ENCODE peak calls at places on chromosomes 6 and 20, in six cellular contexts. W, Q, T, R, L and P are unnamed samples.

GRCh38 chr6:6676910-6677441 is 88.5 kb downstream of the LY86 start:
- DNase-seq in W (peak; percentile 53), Q (peak; percentile 81), T (peak; percentile 75), R (peak; percentile 75), L (no peak), P (peak; percentile 68)

GRCh38 chr20:29878777-29879442 is 1378.6 kb upstream of the DEFB115 start:
- DNase-seq in W (no peak), Q (no peak), T (no peak), R (no peak), L (peak; percentile 88), P (no peak)

GRCh38 chr6:149925974-149926777 is 3.3 kb upstream of the RAET1G start:
- DNase-seq in W (no peak), Q (peak; percentile 91), T (peak; percentile 67), R (peak; percentile 78), L (peak; percentile 94), P (peak; percentile 81)

GRCh38 chr20:49386848-49387605 is 95.4 kb downstream of the KCNB1 start:
- DNase-seq in W (no peak), Q (no peak), T (no peak), R (no peak), L (no peak), P (no peak)

GRCh38 chr6:118377711-118378414 is 170.2 kb upstream of the PLN start:
- DNase-seq in W (no peak), Q (peak; percentile 51), T (no peak), R (no peak), L (no peak), P (peak; percentile 65)

GRCh38 chr6:22041797-22042489 is 254.9 kb downstream of the PRL start:
- DNase-seq in W (no peak), Q (no peak), T (no peak), R (no peak), L (no peak), P (no peak)

GRCh38 chr20:9408422-9409300 is 105.7 kb upstream of the LAMP5 start:
- DNase-seq in W (no peak), Q (no peak), T (no peak), R (no peak), L (no peak), P (no peak)

GRCh38 chr6:96562886-96563285 is at the start of gene FHL5:
- DNase-seq in W (no peak), Q (no peak), T (no peak), R (no peak), L (no peak), P (no peak)

GRCh38 chr20:49870261-49870660 is 45.1 kb downstream of the SPATA2 start:
- DNase-seq in W (no peak), Q (no peak), T (no peak), R (no peak), L (no peak), P (no peak)

GRCh38 chr6:16704706-16705402 is 56.4 kb downstream of the ATXN1 start:
- DNase-seq in W (no peak), Q (no peak), T (no peak), R (no peak), L (no peak), P (no peak)

GRCh38 chr20:1941226-1941625 is 46.0 kb downstream of the SIRPA start:
- DNase-seq in W (no peak), Q (no peak), T (no peak), R (no peak), L (no peak), P (no peak)

GRCh38 chr20:36062799-36063198 is 91.7 kb upstream of the EPB41L1 start:
- DNase-seq in W (no peak), Q (no peak), T (no peak), R (peak; percentile 62), L (no peak), P (no peak)

GRCh38 chr6:26486358-26486757 is 13.7 kb upstream of the BTN1A1 start:
- DNase-seq in W (no peak), Q (no peak), T (no peak), R (no peak), L (no peak), P (no peak)

GRCh38 chr20:4607287-4607713 is 114.4 kb upstream of the PRND start:
- DNase-seq in W (no peak), Q (peak; percentile 64), T (peak; percentile 69), R (peak; percentile 64), L (no peak), P (no peak)

GRCh38 chr6:87971605-87972262 is 75.9 kb upstream of the SPACA1 start:
- DNase-seq in W (no peak), Q (no peak), T (no peak), R (no peak), L (no peak), P (no peak)

GRCh38 chr6:152270301-152270925 is 366.7 kb downstream of the SYNE1 start:
- DNase-seq in W (no peak), Q (no peak), T (no peak), R (no peak), L (no peak), P (no peak)

GRCh38 chr6:80214436-80215022 is 108.1 kb downstream of the BCKDHB start:
- DNase-seq in W (peak; percentile 8), Q (peak; percentile 37), T (peak; percentile 9), R (peak; percentile 9), L (no peak), P (no peak)

GRCh38 chr6:21780144-21780543 is 186.6 kb downstream of the SOX4 start:
- DNase-seq in W (no peak), Q (no peak), T (no peak), R (no peak), L (no peak), P (no peak)

GRCh38 chr6:161369339-161369738 is 95.5 kb upstream of the AGPAT4 start:
- DNase-seq in W (no peak), Q (no peak), T (no peak), R (no peak), L (no peak), P (no peak)

GRCh38 chr6:17962436-17963031 is 24.9 kb downstream of the KIF13A start:
- DNase-seq in W (no peak), Q (peak; percentile 83), T (no peak), R (peak; percentile 97), L (no peak), P (peak; percentile 84)

GRCh38 chr20:19993937-19994667 is 23.1 kb upstream of the NAA20 start:
- DNase-seq in W (no peak), Q (peak; percentile 60), T (no peak), R (no peak), L (no peak), P (peak; percentile 57)

GRCh38 chr20:50189681-50190250 is 864 bp upstream of the CEBPB start:
- DNase-seq in W (no peak), Q (no peak), T (no peak), R (peak; percentile 65), L (peak; percentile 92), P (peak; percentile 62)

GRCh38 chr20:45944151-45944964 is 9.9 kb downstream of the PCIF1 start:
- DNase-seq in W (no peak), Q (no peak), T (no peak), R (no peak), L (no peak), P (no peak)

GRCh38 chr20:34627458-34627857 is 49.4 kb downstream of the PIGU start:
- DNase-seq in W (no peak), Q (no peak), T (no peak), R (no peak), L (no peak), P (no peak)

GRCh38 chr6:158818008-158818579 is 1.1 kb downstream of the EZR start:
- DNase-seq in W (no peak), Q (peak; percentile 65), T (peak; percentile 84), R (peak; percentile 91), L (peak; percentile 86), P (peak; percentile 61)

GRCh38 chr6:149478631-149479314 is 6.0 kb downstream of the ZC3H12D start:
- DNase-seq in W (no peak), Q (no peak), T (no peak), R (no peak), L (no peak), P (no peak)

GRCh38 chr20:59955131-59955796 is 3.0 kb upstream of the CDH26 start:
- DNase-seq in W (no peak), Q (no peak), T (no peak), R (peak; percentile 14), L (no peak), P (peak; percentile 28)

GRCh38 chr6:131427441-131428051 is 145.5 kb upstream of the ARG1 start:
- DNase-seq in W (no peak), Q (no peak), T (no peak), R (no peak), L (no peak), P (no peak)

GRCh38 chr6:166307082-166307980 is 861 bp downstream of the PRR18 start:
- DNase-seq in W (no peak), Q (no peak), T (peak; percentile 13), R (no peak), L (no peak), P (no peak)

GRCh38 chr20:53580376-53581111 is 13.1 kb downstream of the ZNF217 start:
- DNase-seq in W (no peak), Q (no peak), T (no peak), R (no peak), L (no peak), P (no peak)